ENCODE peak calls at places on chromosome 9, in nine cellular contexts. I is tibial nerve, D is GM23248, P is mammary epithelial cell, Z is upper lobe of left lung, Q is heart left ventricle, V is stomach, X is fibroblast of lung, T is pancreas. H is an unnamed sample. For H3K9me3 and H3K4me1, the result is how much of the 10 kb centered on the place peaks cover.

GRCh38 chr9:4442806-4443205 is 47.5 kb upstream of the SLC1A1 start:
- DNase-seq in I (no peak), D (peak), P (no peak), Z (no peak), Q (no peak), V (no peak), X (no peak), T (no peak), H (no peak)

GRCh38 chr9:95313010-95313498 is 4.5 kb downstream of the FANCC start:
- DNase-seq in I (no peak), D (peak), P (peak), Z (peak), Q (peak), V (peak), X (peak), T (peak), H (no peak)

GRCh38 chr9:136694163-136694864 is 7.1 kb upstream of the AGPAT2 start:
- DNase-seq in I (no peak), D (peak), P (peak), Z (peak), Q (no peak), V (peak), X (peak), T (peak), H (no peak)

GRCh38 chr9:118674942-118675341 is 694.3 kb downstream of the BRINP1 start:
- DNase-seq in I (no peak), D (no peak), P (no peak), Z (no peak), Q (no peak), V (no peak), X (no peak), T (no peak), H (no peak)

GRCh38 chr9:132472199-132472598 is 62.2 kb downstream of the CFAP77 start:
- DNase-seq in I (no peak), D (no peak), P (no peak), Z (no peak), Q (no peak), V (no peak), X (no peak), T (no peak), H (no peak)

GRCh38 chr9:124011460-124012301 is at the start of gene LHX2:
- DNase-seq in I (no peak), D (peak), P (peak), Z (no peak), Q (peak), V (peak), X (peak), T (no peak), H (no peak)

GRCh38 chr9:110691002-110691549 is 22.5 kb downstream of the MUSK start:
- DNase-seq in I (no peak), D (peak), P (no peak), Z (no peak), Q (no peak), V (no peak), X (peak), T (no peak), H (no peak)

GRCh38 chr9:94639045-94639995 is at the start of gene FBP1:
- DNase-seq in I (no peak), D (peak), P (no peak), Z (peak), Q (peak), V (peak), X (peak), T (peak), H (no peak)

GRCh38 chr9:83041771-83042170 is 21.2 kb downstream of the RASEF start:
- DNase-seq in I (no peak), D (no peak), P (peak), Z (no peak), Q (no peak), V (no peak), X (no peak), T (no peak), H (no peak)

GRCh38 chr9:110571801-110572490 is 7.6 kb downstream of the SVEP1 start:
- DNase-seq in I (no peak), D (peak), P (no peak), Z (no peak), Q (no peak), V (no peak), X (peak), T (no peak), H (no peak)

GRCh38 chr9:34558911-34559615 is 30.5 kb downstream of the CNTFR start:
- DNase-seq in I (no peak), D (no peak), P (no peak), Z (no peak), Q (no peak), V (no peak), X (no peak), T (no peak), H (no peak)

GRCh38 chr9:91177661-91178280 is 183.9 kb downstream of the AUH start:
- DNase-seq in I (no peak), D (peak), P (peak), Z (peak), Q (no peak), V (peak), X (peak), T (no peak), H (peak)

GRCh38 chr9:116467740-116468351 is 219.3 kb upstream of the TRIM32 start:
- DNase-seq in I (no peak), D (no peak), P (no peak), Z (no peak), Q (no peak), V (no peak), X (no peak), T (no peak), H (no peak)

GRCh38 chr9:89808076-89808701 is 203.4 kb downstream of the GADD45G start:
- DNase-seq in I (no peak), D (no peak), P (no peak), Z (no peak), Q (no peak), V (no peak), X (no peak), T (no peak), H (peak)

GRCh38 chr9:34658461-34658860 is 4.0 kb downstream of the CCL27 start:
- DNase-seq in I (no peak), D (no peak), P (no peak), Z (no peak), Q (no peak), V (no peak), X (no peak), T (no peak), H (no peak)

GRCh38 chr9:93676310-93677054 is 100.1 kb downstream of the PHF2 start:
- DNase-seq in I (no peak), D (no peak), P (no peak), Z (peak), Q (peak), V (peak), X (no peak), T (peak), H (peak)

GRCh38 chr9:73153793-73154227 is 2.1 kb downstream of the ANXA1 start:
- DNase-seq in I (no peak), D (peak), P (peak), Z (no peak), Q (no peak), V (no peak), X (no peak), T (no peak), H (no peak)

GRCh38 chr9:95080961-95081658 is 236.4 kb downstream of the FANCC start:
- DNase-seq in I (no peak), D (no peak), P (no peak), Z (peak), Q (no peak), V (peak), X (no peak), T (no peak), H (no peak)

GRCh38 chr9:16175461-16175860 is 622.6 kb downstream of the CCDC171 start:
- DNase-seq in I (no peak), D (no peak), P (no peak), Z (no peak), Q (no peak), V (no peak), X (no peak), T (no peak), H (no peak)

GRCh38 chr9:115694014-115694413 is 459.6 kb upstream of the PAPPA start:
- DNase-seq in I (no peak), D (peak), P (peak), Z (no peak), Q (no peak), V (no peak), X (peak), T (peak), H (no peak)

GRCh38 chr9:77218612-77219011 is 41.3 kb downstream of the VPS13A start:
- DNase-seq in I (no peak), D (peak), P (peak), Z (no peak), Q (no peak), V (no peak), X (peak), T (no peak), H (no peak)

GRCh38 chr9:14062449-14063187 is 251.3 kb downstream of the NFIB start:
- DNase-seq in I (no peak), D (peak), P (peak), Z (no peak), Q (no peak), V (no peak), X (peak), T (no peak), H (no peak)

GRCh38 chr9:87464992-87465378 is 32.7 kb upstream of the DAPK1 start:
- DNase-seq in I (no peak), D (no peak), P (no peak), Z (no peak), Q (no peak), V (no peak), X (no peak), T (no peak), H (no peak)

GRCh38 chr9:69122391-69123141 is 51.5 kb upstream of the TJP2 start:
- DNase-seq in I (no peak), D (peak), P (peak), Z (peak), Q (no peak), V (peak), X (peak), T (peak), H (no peak)

GRCh38 chr9:135704366-135704947 is 2.5 kb downstream of the KCNT1 start:
- DNase-seq in I (no peak), D (peak), P (no peak), Z (no peak), Q (peak), V (no peak), X (no peak), T (no peak), H (no peak)

GRCh38 chr9:117114768-117115167 is 300.1 kb downstream of the ASTN2 start:
- DNase-seq in I (no peak), D (no peak), P (no peak), Z (no peak), Q (no peak), V (no peak), X (no peak), T (no peak), H (no peak)

GRCh38 chr9:98702340-98702739 is 6.4 kb downstream of the GABBR2 start:
- DNase-seq in I (no peak), D (no peak), P (no peak), Z (no peak), Q (no peak), V (no peak), X (no peak), T (no peak), H (no peak)

GRCh38 chr9:129898205-129898604 is 62.9 kb downstream of the USP20 start:
- DNase-seq in I (no peak), D (peak), P (no peak), Z (peak), Q (peak), V (no peak), X (peak), T (no peak), H (no peak)

GRCh38 chr9:69221036-69221435 is 47.0 kb downstream of the TJP2 start:
- DNase-seq in I (no peak), D (no peak), P (no peak), Z (no peak), Q (no peak), V (no peak), X (no peak), T (no peak), H (no peak)

GRCh38 chr9:21906213-21906612 is 88.0 kb downstream of the CDKN2A start:
- DNase-seq in I (no peak), D (no peak), P (no peak), Z (no peak), Q (no peak), V (no peak), X (no peak), T (no peak), H (no peak)

GRCh38 chr9:131179561-131180219 is 54.3 kb downstream of the NUP214 start:
- DNase-seq in I (no peak), D (peak), P (no peak), Z (no peak), Q (no peak), V (no peak), X (peak), T (no peak), H (no peak)

GRCh38 chr9:34927061-34927460 is 31.0 kb upstream of the PHF24 start:
- DNase-seq in I (no peak), D (no peak), P (no peak), Z (no peak), Q (no peak), V (no peak), X (no peak), T (no peak), H (no peak)

GRCh38 chr9:79382468-79382867 is 189.3 kb upstream of the TLE4 start:
- DNase-seq in I (no peak), D (no peak), P (peak), Z (no peak), Q (no peak), V (no peak), X (no peak), T (no peak), H (no peak)

GRCh38 chr9:73133042-73133651 is 18.5 kb upstream of the ANXA1 start:
- DNase-seq in I (no peak), D (peak), P (no peak), Z (no peak), Q (no peak), V (no peak), X (no peak), T (no peak), H (no peak)

GRCh38 chr9:119272500-119273211 is 96.6 kb downstream of the BRINP1 start:
- DNase-seq in I (no peak), D (peak), P (no peak), Z (no peak), Q (no peak), V (no peak), X (no peak), T (no peak), H (no peak)

GRCh38 chr9:136059321-136059791 is 35.7 kb downstream of the NACC2 start:
- DNase-seq in I (no peak), D (no peak), P (no peak), Z (no peak), Q (no peak), V (no peak), X (no peak), T (no peak), H (no peak)

GRCh38 chr9:34465468-34465867 is 6.9 kb downstream of the DNAI1 start:
- DNase-seq in I (no peak), D (no peak), P (no peak), Z (no peak), Q (no peak), V (no peak), X (no peak), T (no peak), H (no peak)

GRCh38 chr9:75814667-75815066 is 75.8 kb upstream of the PCSK5 start:
- DNase-seq in I (no peak), D (no peak), P (peak), Z (no peak), Q (no peak), V (no peak), X (no peak), T (no peak), H (no peak)
- H3K9me3 ChIP-seq in I (under half), D (under half), P (under half), Z (under half), Q (under half), V (half or more), X (under half), T (under half), H (half or more)

GRCh38 chr9:121675381-121675780 is 23.9 kb downstream of the DAB2IP start:
- DNase-seq in I (no peak), D (no peak), P (no peak), Z (no peak), Q (no peak), V (no peak), X (no peak), T (no peak), H (no peak)
- H3K4me1 ChIP-seq in I (under half), D (under half), P (under half), Z (under half), Q (under half), V (under half), X (under half), T (under half), H (half or more)

GRCh38 chr9:128006360-128007024 is 25.7 kb upstream of the EEIG1 start:
- DNase-seq in I (no peak), D (peak), P (peak), Z (no peak), Q (no peak), V (no peak), X (no peak), T (no peak), H (no peak)

GRCh38 chr9:128008171-128008570 is 27.4 kb upstream of the EEIG1 start:
- DNase-seq in I (no peak), D (no peak), P (no peak), Z (no peak), Q (no peak), V (no peak), X (no peak), T (no peak), H (no peak)

GRCh38 chr9:128007566-128008138 is 26.9 kb upstream of the EEIG1 start:
- DNase-seq in I (no peak), D (peak), P (peak), Z (peak), Q (peak), V (peak), X (peak), T (peak), H (peak)

GRCh38 chr9:128011071-128011817 is 30.5 kb upstream of the EEIG1 start:
- DNase-seq in I (no peak), D (no peak), P (no peak), Z (peak), Q (peak), V (no peak), X (no peak), T (no peak), H (no peak)

GRCh38 chr9:128009639-128010038 is 28.9 kb upstream of the EEIG1 start:
- DNase-seq in I (no peak), D (no peak), P (no peak), Z (no peak), Q (no peak), V (no peak), X (no peak), T (no peak), H (no peak)
- H3K27ac ChIP-seq in I (no peak), D (no peak), P (no peak), Z (no peak), Q (no peak), V (no peak), X (no peak), T (no peak), H (no peak)

GRCh38 chr9:133583586-133583985 is 25.6 kb downstream of the FAM163B start:
- DNase-seq in I (no peak), D (peak), P (no peak), Z (peak), Q (peak), V (no peak), X (no peak), T (no peak), H (peak)
- H3K9me3 ChIP-seq in I (under half), D (under half), P (under half), Z (under half), Q (under half), V (under half), X (under half), T (under half), H (under half)

DNA sequence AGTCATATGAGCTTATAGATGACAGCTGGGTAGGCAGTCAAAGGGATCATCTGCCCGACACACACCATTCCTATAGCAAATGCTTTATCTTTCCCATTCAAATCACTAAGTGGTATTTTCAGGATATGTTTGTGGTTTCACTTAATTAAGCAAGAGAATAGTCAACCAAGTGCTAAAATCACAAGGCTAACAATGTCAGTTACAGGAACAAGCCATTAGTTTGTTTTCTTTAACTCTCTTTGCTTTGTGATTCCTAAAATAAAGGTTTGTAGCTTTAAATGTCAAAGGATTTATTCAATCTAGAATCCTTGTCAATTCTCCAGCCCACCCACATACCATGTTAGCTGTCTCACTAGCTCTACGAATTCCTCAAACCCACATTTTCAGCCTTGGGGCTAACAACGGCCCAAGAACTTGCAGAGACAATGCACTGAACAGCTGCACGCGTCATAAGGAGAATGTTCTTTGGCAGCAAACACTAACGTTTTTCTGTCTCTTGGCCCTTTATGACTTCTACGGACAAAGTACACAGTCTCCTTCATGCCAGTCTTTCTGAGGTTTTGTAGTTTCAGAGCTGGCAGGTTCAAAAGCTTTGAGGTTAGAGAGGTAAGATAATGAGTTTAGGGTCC is 56.6 kb downstream of the ELAVL2 start:
- DNase-seq in I (no peak), D (peak), P (peak), Z (no peak), Q (no peak), V (no peak), X (no peak), T (no peak), H (no peak)
- H3K4me1 ChIP-seq in I (under half), D (under half), P (half or more), Z (under half), Q (under half), V (under half), X (under half), T (under half), H (under half)

GRCh38 chr9:36091028-36091953 is 45.2 kb upstream of the GLIPR2 start:
- DNase-seq in I (no peak), D (peak), P (no peak), Z (no peak), Q (peak), V (peak), X (peak), T (peak), H (no peak)
- H3K27ac ChIP-seq in I (no peak), D (peak), P (no peak), Z (no peak), Q (no peak), V (no peak), X (peak), T (peak), H (no peak)

DNA sequence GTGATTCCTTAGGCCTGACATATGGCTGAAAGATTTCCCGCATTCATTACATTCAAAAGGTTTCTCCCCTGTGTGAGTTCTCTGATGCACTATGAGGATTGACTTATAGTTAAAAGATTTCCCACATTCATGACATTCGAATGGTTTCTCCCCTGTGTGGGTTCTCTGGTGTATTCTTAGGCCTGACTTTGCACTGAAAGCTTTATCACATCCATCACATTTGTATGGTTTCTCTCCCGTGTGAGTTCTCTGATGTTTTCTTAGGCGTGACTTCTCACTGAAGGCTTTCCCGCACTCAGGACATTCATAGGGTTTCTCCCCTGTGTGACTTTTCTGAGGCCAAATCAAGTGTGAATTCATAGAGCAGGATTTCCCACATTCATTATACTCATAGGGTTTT is 35.8 kb downstream of the ZNF782 start:
- DNase-seq in I (no peak), D (peak), P (peak), Z (no peak), Q (no peak), V (no peak), X (peak), T (no peak), H (no peak)
- H3K9me3 ChIP-seq in I (under half), D (under half), P (half or more), Z (half or more), Q (under half), V (half or more), X (under half), T (under half), H (half or more)

DNA sequence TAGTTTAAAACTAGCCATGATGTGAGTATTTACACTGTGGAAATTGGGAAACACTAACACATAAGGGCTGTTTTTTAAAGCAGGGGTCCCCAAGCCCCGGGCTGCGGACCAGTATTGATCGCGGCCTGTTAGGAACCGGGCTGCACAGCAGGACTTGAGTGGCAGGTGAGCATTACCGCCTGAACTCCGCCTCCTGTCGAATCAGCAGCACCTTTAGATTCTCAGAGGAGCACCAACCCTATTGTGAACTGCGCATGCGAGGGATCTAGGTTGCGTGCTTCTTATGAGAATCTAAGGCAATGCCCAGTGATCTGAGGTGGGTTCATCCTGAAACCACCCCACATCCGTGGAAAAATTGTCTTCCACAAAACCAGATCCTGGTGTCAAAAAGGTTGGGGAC is 127.8 kb downstream of the PCSK5 start:
- DNase-seq in I (no peak), D (no peak), P (no peak), Z (peak), Q (no peak), V (peak), X (no peak), T (peak), H (no peak)
- H3K4me1 ChIP-seq in I (under half), D (under half), P (under half), Z (under half), Q (under half), V (under half), X (under half), T (under half), H (under half)

H was measured in right atrium auricular region.